ENCODE peak calls at places on chromosomes 6 and 20, in eight cellular contexts. I is CD8-positive, alpha-beta memory T cell; Q is RWPE2; R is fibroblast of lung; U is endothelial cell of umbilical vein; E is transverse colon; A is stomach; K is body of pancreas. V is an unnamed sample. For H3K4me1, the result is how much of the 10 kb centered on the place peaks cover.

GRCh38 chr20:1827974-1828785 is 67.0 kb upstream of the SIRPA start:
- DNase-seq in K (peak), Q (peak), E (peak), U (no peak), I (no peak), A (peak), R (peak), V (peak)

GRCh38 chr20:43409041-43409913 is 48.4 kb upstream of the SRSF6 start:
- DNase-seq in Q (no peak), U (peak), K (no peak), A (no peak), I (no peak), E (no peak), R (peak), V (peak)

GRCh38 chr6:149862901-149863595 is 1.1 kb downstream of the LRP11 start:
- DNase-seq in Q (peak), E (peak), K (peak), R (peak), A (peak), U (peak), I (no peak), V (peak)

GRCh38 chr6:30884521-30885480 is 482 bp downstream of the DDR1 start:
- DNase-seq in E (peak), I (peak), U (no peak), A (peak), R (peak), K (peak), Q (no peak), V (peak)

GRCh38 chr20:2626853-2627541 is 25.4 kb upstream of the NOP56 start:
- DNase-seq in R (peak), Q (peak), A (no peak), K (no peak), E (peak), I (no peak), U (peak), V (no peak)

GRCh38 chr6:87287251-87287650 is 35.1 kb upstream of the SMIM8 start:
- DNase-seq in R (no peak), K (no peak), I (no peak), U (no peak), A (no peak), E (no peak), Q (no peak), V (no peak)

GRCh38 chr6:10248378-10248843 is 166.5 kb downstream of the TFAP2A start:
- DNase-seq in I (no peak), U (no peak), E (no peak), Q (no peak), R (peak), K (no peak), A (no peak), V (no peak)

GRCh38 chr6:157811476-157812173 is 11.4 kb upstream of the SNX9 start:
- DNase-seq in I (no peak), E (no peak), R (peak), U (peak), Q (no peak), K (no peak), A (no peak), V (no peak)

GRCh38 chr6:3235486-3235885 is 8.0 kb upstream of the TUBB2B start:
- DNase-seq in A (no peak), R (no peak), I (no peak), Q (no peak), E (no peak), K (no peak), U (no peak), V (no peak)

GRCh38 chr6:68447112-68447511 is 188.0 kb upstream of the ADGRB3 start:
- DNase-seq in Q (no peak), R (no peak), K (no peak), A (no peak), E (no peak), U (no peak), I (no peak), V (no peak)

GRCh38 chr6:31765559-31765909 is 3.1 kb downstream of the SAPCD1 start:
- DNase-seq in R (no peak), Q (no peak), U (no peak), I (no peak), E (no peak), K (no peak), A (no peak), V (no peak)

GRCh38 chr6:105459049-105459448 is 56.2 kb upstream of the PREP start:
- DNase-seq in K (no peak), E (no peak), I (peak), Q (no peak), R (peak), A (no peak), U (peak), V (no peak)

GRCh38 chr20:57755609-57756008 is 45.8 kb upstream of the PMEPA1 start:
- DNase-seq in A (no peak), U (no peak), E (no peak), K (no peak), R (no peak), Q (peak), I (no peak), V (no peak)

GRCh38 chr20:528923-529594 is 14.5 kb downstream of the CSNK2A1 start:
- DNase-seq in R (peak), I (no peak), Q (no peak), A (no peak), E (no peak), K (no peak), U (peak), V (no peak)

GRCh38 chr20:31706607-31707257 is 15.9 kb downstream of the BCL2L1 start:
- DNase-seq in Q (no peak), K (no peak), I (no peak), A (no peak), U (no peak), E (no peak), R (no peak), V (no peak)

GRCh38 chr6:108944707-108945685 is 96.8 kb downstream of the ARMC2 start:
- DNase-seq in E (no peak), R (peak), A (no peak), Q (no peak), I (no peak), K (peak), U (no peak), V (peak)

GRCh38 chr20:48106428-48106827 is 321.1 kb upstream of the SULF2 start:
- DNase-seq in R (no peak), A (no peak), K (no peak), E (no peak), Q (no peak), U (no peak), I (no peak), V (no peak)

GRCh38 chr6:16700202-16700997 is 60.9 kb downstream of the ATXN1 start:
- DNase-seq in R (peak), I (peak), Q (no peak), A (no peak), U (peak), E (peak), K (no peak), V (no peak)

GRCh38 chr6:110331816-110332215 is 26.3 kb downstream of the METTL24 start:
- DNase-seq in A (no peak), K (no peak), I (no peak), E (peak), R (peak), Q (no peak), U (no peak), V (no peak)

GRCh38 chr20:46715292-46715756 is 5.9 kb downstream of the SLC2A10 start:
- DNase-seq in U (no peak), Q (peak), E (peak), K (peak), I (no peak), R (peak), A (peak), V (peak)

GRCh38 chr6:111852704-111853103 is 20.5 kb downstream of the FYN start:
- DNase-seq in Q (no peak), R (peak), U (no peak), I (no peak), E (no peak), K (no peak), A (no peak), V (no peak)

GRCh38 chr20:23130622-23130916 is 44.4 kb upstream of the CD93 start:
- DNase-seq in K (no peak), A (no peak), U (no peak), I (no peak), Q (no peak), E (no peak), R (no peak), V (peak)

GRCh38 chr20:42093542-42094440 is 475.6 kb upstream of the CHD6 start:
- DNase-seq in R (no peak), I (no peak), E (no peak), Q (no peak), K (peak), U (no peak), A (no peak), V (peak)

GRCh38 chr20:24799971-24800580 is 149.0 kb upstream of the CST7 start:
- DNase-seq in R (no peak), Q (no peak), I (no peak), K (no peak), A (no peak), E (no peak), U (no peak), V (no peak)

GRCh38 chr6:137734875-137735182 is 132.2 kb upstream of the TNFAIP3 start:
- DNase-seq in E (no peak), R (no peak), A (no peak), U (no peak), K (no peak), Q (no peak), I (no peak), V (no peak)

GRCh38 chr6:27812078-27812804 is 100.0 kb downstream of the OR2B2 start:
- DNase-seq in A (no peak), U (no peak), I (no peak), K (no peak), Q (no peak), R (no peak), E (no peak), V (no peak)

GRCh38 chr6:122130026-122130348 is 269.5 kb upstream of the HSF2 start:
- DNase-seq in E (no peak), R (no peak), K (no peak), U (no peak), I (no peak), A (no peak), Q (no peak), V (no peak)

GRCh38 chr6:170058878-170059485 is 231.9 kb downstream of the DLL1 start:
- DNase-seq in K (no peak), R (no peak), Q (no peak), A (peak), U (no peak), E (peak), I (no peak), V (no peak)

GRCh38 chr6:43457643-43458042 is 2.3 kb upstream of the DLK2 start:
- DNase-seq in Q (no peak), E (no peak), K (no peak), R (no peak), A (no peak), U (no peak), I (no peak), V (no peak)

GRCh38 chr6:98957440-98957839 is 9.7 kb upstream of the FBXL4 start:
- DNase-seq in Q (no peak), I (no peak), U (peak), R (peak), E (peak), A (no peak), K (no peak), V (no peak)

GRCh38 chr6:57040011-57040410 is 6.5 kb upstream of the KIAA1586 start:
- DNase-seq in R (no peak), K (no peak), Q (no peak), E (no peak), U (no peak), I (no peak), A (no peak), V (no peak)

GRCh38 chr6:139251377-139252017 is 40.3 kb downstream of the TXLNB start:
- DNase-seq in E (no peak), A (no peak), U (no peak), R (no peak), K (no peak), Q (no peak), I (no peak), V (no peak)

GRCh38 chr20:48486065-48486464 is 341.7 kb downstream of the PREX1 start:
- DNase-seq in Q (peak), E (no peak), I (no peak), K (no peak), R (no peak), U (no peak), A (no peak), V (no peak)

GRCh38 chr6:107956586-107957164 is 1.3 kb downstream of the SEC63 start:
- DNase-seq in I (no peak), A (no peak), E (no peak), R (peak), K (no peak), U (no peak), Q (no peak), V (no peak)

GRCh38 chr6:52426667-52427066 is 6.5 kb downstream of the EFHC1 start:
- DNase-seq in Q (no peak), A (no peak), I (no peak), E (no peak), R (peak), K (no peak), U (no peak), V (no peak)

GRCh38 chr20:3980260-3981131 is 34.9 kb downstream of the RNF24 start:
- DNase-seq in K (no peak), U (peak), Q (no peak), R (peak), A (no peak), E (no peak), I (no peak), V (no peak)

GRCh38 chr6:132456700-132457143 is 55.4 kb upstream of the MOXD1 start:
- DNase-seq in R (no peak), U (no peak), K (peak), I (no peak), A (peak), Q (no peak), E (peak), V (no peak)
- H3K27ac ChIP-seq in R (no peak), U (no peak), K (no peak), I (no peak), A (no peak), Q (no peak), E (no peak), V (no peak)

GRCh38 chr20:41048475-41049242 is 20.0 kb downstream of the TOP1 start:
- DNase-seq in Q (no peak), R (no peak), I (no peak), A (no peak), E (no peak), K (no peak), U (no peak), V (no peak)

GRCh38 chr20:41051426-41051825 is 22.8 kb downstream of the TOP1 start:
- DNase-seq in U (no peak), R (no peak), I (no peak), A (no peak), K (no peak), E (no peak), Q (no peak), V (no peak)

GRCh38 chr20:41049451-41049850 is 20.8 kb downstream of the TOP1 start:
- DNase-seq in A (no peak), E (no peak), U (no peak), K (no peak), Q (no peak), R (no peak), I (no peak), V (no peak)

GRCh38 chr20:41052742-41053419 is 24.3 kb downstream of the TOP1 start:
- DNase-seq in A (no peak), I (no peak), K (no peak), Q (no peak), U (peak), E (peak), R (peak), V (peak)

DNA sequence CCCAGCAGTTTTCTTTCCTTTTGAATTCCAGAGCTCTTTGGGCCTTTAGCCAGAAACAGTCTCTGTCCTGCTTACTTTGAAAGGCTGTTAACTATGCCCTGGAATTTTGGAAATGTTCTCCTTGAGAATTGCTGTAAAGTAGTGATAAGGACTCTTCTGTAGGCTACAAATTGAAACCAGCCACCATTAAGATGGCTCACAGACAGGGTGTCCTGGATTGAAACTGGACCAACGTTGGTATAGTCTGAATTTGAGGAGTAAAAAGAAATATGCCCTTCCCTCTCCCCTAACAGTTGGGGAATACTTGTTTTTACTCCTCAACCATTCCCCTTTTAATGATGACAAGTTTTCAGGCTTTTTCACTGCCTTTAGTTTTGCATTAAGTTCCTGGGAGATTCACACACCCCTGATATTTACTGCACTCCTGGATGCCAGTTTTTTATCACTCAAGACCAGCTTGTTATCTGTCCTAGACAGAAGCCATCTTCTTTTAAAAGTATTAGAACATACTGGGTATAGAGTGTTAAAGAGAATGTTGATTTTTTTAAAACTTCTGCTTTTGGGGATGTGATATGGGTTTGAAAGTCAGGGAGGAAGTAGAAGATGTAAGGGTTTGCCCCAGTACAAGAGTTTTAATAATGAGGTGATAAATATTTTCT is 21.9 kb downstream of the TOP1 start:
- DNase-seq in R (peak), U (no peak), Q (no peak), I (no peak), A (no peak), E (no peak), K (no peak), V (peak)
- H3K4me1 ChIP-seq in R (under half), U (under half), Q (half or more), I (half or more), A (half or more), E (half or more), K (half or more), V (half or more)

GRCh38 chr20:5796369-5797040 is 46.3 kb downstream of the SHLD1 start:
- DNase-seq in A (no peak), E (no peak), Q (no peak), U (no peak), K (no peak), I (no peak), R (no peak), V (no peak)

GRCh38 chr20:5793916-5794315 is 43.7 kb downstream of the SHLD1 start:
- DNase-seq in I (no peak), A (no peak), R (no peak), K (no peak), Q (no peak), E (no peak), U (no peak), V (no peak)

GRCh38 chr20:5797843-5798462 is 47.8 kb downstream of the SHLD1 start:
- DNase-seq in I (no peak), U (no peak), K (no peak), E (no peak), Q (no peak), R (no peak), A (no peak), V (no peak)

DNA sequence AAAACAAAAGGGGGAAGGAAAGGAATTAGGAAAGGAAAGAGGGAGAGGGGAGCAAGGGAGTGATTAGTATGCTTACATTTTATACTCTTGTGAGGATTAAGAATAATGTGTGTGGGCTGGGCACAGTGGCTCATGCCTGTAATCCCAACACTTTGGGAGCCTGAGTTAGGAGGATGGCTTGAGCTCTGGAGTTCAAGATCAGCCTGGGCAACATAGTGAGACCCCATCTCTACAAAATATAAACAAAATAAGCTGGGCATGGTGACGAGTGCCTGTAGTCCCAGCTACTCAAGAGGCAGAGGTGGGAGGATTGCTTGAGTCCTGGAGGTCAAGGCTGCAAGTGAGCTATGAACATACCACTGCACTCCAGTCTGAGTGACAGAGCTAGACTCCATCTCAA is 47.0 kb downstream of the SHLD1 start:
- DNase-seq in K (no peak), R (no peak), Q (no peak), U (no peak), I (no peak), A (no peak), E (no peak), V (no peak)
- H3K27ac ChIP-seq in K (peak), R (no peak), Q (no peak), U (no peak), I (no peak), A (no peak), E (peak), V (no peak)

GRCh38 chr6:47485083-47485482 is 7.5 kb downstream of the CD2AP start:
- DNase-seq in K (no peak), I (no peak), A (no peak), R (no peak), E (no peak), U (no peak), Q (no peak), V (no peak)

GRCh38 chr6:47484616-47485015 is 7.0 kb downstream of the CD2AP start:
- DNase-seq in A (no peak), U (no peak), R (peak), K (no peak), E (no peak), I (no peak), Q (no peak), V (no peak)

GRCh38 chr6:47483853-47484546 is 6.4 kb downstream of the CD2AP start:
- DNase-seq in I (no peak), E (no peak), U (peak), R (peak), Q (no peak), K (no peak), A (no peak), V (no peak)

GRCh38 chr6:47481806-47482205 is 4.2 kb downstream of the CD2AP start:
- DNase-seq in Q (no peak), E (no peak), A (no peak), K (no peak), R (no peak), I (no peak), U (no peak), V (no peak)

DNA sequence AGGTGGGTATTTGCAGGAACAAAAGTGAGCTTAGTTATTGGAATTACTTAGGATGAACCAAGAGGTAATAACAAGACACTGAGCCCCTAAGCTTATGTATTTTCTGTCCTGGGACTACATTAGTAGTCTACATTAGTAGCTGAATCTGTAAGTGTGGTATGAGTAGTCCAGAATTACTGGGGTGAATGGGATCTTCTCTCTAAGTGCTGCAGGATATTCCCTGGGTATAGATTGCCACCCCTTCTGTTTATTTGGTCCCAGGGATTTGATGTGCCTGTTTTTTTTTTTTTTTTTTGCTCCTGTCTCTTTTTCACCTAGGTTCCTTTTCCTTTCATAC is 5.9 kb downstream of the CD2AP start:
- DNase-seq in A (no peak), R (no peak), I (no peak), E (no peak), K (no peak), U (no peak), Q (no peak), V (no peak)
- H3K4me1 ChIP-seq in A (half or more), R (under half), I (under half), E (under half), K (half or more), U (under half), Q (half or more), V (under half)

GRCh38 chr20:50429412-50429811 is 80.8 kb upstream of the PTPN1 start:
- DNase-seq in Q (peak), A (no peak), U (no peak), R (no peak), E (no peak), I (no peak), K (no peak), V (no peak)

GRCh38 chr20:50427740-50428462 is 82.3 kb upstream of the PTPN1 start:
- DNase-seq in U (peak), I (no peak), E (no peak), Q (no peak), A (peak), K (peak), R (peak), V (peak)

GRCh38 chr20:50433001-50433400 is 77.2 kb upstream of the PTPN1 start:
- DNase-seq in Q (no peak), I (no peak), A (no peak), E (no peak), R (no peak), U (no peak), K (no peak), V (no peak)

GRCh38 chr20:50428463-50428828 is 81.7 kb upstream of the PTPN1 start:
- DNase-seq in R (no peak), I (no peak), A (no peak), K (no peak), U (no peak), E (no peak), Q (no peak), V (no peak)

DNA sequence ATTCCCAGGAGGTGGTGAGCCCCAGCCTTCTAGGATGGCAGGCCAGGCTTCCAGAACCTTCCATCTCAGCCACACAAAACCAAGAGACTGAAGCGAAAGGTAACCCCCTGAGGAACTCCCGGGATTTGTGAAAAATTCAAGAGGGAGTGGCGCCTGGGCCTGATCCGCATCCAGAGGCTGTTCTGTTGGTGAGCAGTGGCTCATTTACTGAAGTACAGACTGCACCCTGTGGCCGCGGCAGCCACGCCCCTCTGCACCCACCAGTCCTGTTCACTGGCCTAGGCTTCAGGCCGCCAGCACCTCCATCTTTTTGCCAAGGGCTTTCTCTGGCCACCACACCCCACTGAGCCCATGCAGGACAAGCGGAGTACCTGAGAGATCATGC is 79.1 kb upstream of the PTPN1 start:
- DNase-seq in U (no peak), I (no peak), R (no peak), K (no peak), E (no peak), Q (peak), A (no peak), V (no peak)
- H3K27ac ChIP-seq in U (no peak), I (no peak), R (no peak), K (peak), E (no peak), Q (peak), A (no peak), V (no peak)